ENCODE peak calls at places on chromosome 1, in seven cellular contexts. F, P, N, I, D, K and Z are unnamed samples.

GRCh38 chr1:190754769-190755168 is 277.1 kb upstream of the BRINP3 start:
- DNase-seq in I (peak; percentile 26), F (no peak), D (peak; percentile 85), N (no peak), P (no peak), K (no peak), Z (no peak)

GRCh38 chr1:233791750-233792149 is 112.7 kb upstream of the SLC35F3 start:
- DNase-seq in I (no peak), D (no peak), K (no peak), N (no peak), F (no peak), P (no peak), Z (no peak)

GRCh38 chr1:167518331-167518700 is at the start of gene CD247:
- DNase-seq in D (no peak), P (no peak), F (no peak), N (no peak), K (no peak), I (no peak), Z (no peak)

GRCh38 chr1:4594286-4594991 is 60.0 kb upstream of the AJAP1 start:
- DNase-seq in P (no peak), N (no peak), I (no peak), D (no peak), K (no peak), F (no peak), Z (no peak)

GRCh38 chr1:201282931-201283829 is at the start of gene PKP1:
- DNase-seq in F (no peak), P (peak; percentile 31), D (peak; percentile 10), K (peak; percentile 94), I (no peak), N (peak; percentile 49), Z (no peak)

GRCh38 chr1:22018583-22019559 is 17.4 kb downstream of the CELA3A start:
- DNase-seq in P (no peak), I (peak; percentile 66), K (no peak), D (peak; percentile 88), F (no peak), N (peak; percentile 35), Z (no peak)

GRCh38 chr1:118987431-118988185 is 535 bp downstream of the TBX15 start:
- DNase-seq in I (no peak), N (no peak), D (no peak), F (no peak), K (no peak), P (no peak), Z (no peak)

GRCh38 chr1:212292250-212292924 is 7.2 kb downstream of the PPP2R5A start:
- DNase-seq in F (no peak), P (no peak), K (no peak), I (no peak), D (no peak), N (no peak), Z (no peak)

DNA sequence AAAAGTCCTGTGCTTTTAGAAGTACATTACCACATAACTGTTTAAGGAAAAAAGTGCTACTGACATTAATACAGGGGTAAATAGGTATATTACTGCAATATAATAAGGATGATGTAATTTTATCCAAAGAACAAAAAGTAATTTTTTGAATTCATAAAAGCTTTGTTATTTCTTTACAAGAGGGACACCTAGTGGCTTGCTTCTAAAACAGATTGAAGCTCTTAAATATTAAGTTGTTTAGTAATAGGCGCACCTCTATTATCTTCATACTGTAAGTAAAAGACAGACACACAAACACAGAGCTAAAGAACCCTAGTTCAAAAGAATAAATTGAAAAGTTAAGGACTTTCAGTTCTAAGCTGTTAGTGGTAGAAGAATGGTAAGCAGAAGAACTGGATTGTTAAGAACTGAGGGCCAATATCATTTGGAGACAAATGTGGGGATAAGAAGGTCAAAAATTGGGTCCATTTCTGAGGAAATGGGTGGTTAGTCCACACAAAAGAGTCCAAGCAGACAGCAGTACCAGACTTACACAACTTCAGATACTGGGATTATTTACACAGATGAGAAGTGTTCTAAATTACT is 15.4 kb downstream of the ZNHIT6 start:
- DNase-seq in K (no peak), F (peak; percentile 28), D (peak; percentile 78), I (peak; percentile 45), N (no peak), P (no peak), Z (no peak)
- TF ChIP-seq CTCF in K (peak; percentile 63), F (peak; percentile 43), D (peak; percentile 67), I (peak; percentile 64), N (peak; percentile 15), P (peak; percentile 55), Z (peak; percentile 50)

DNA sequence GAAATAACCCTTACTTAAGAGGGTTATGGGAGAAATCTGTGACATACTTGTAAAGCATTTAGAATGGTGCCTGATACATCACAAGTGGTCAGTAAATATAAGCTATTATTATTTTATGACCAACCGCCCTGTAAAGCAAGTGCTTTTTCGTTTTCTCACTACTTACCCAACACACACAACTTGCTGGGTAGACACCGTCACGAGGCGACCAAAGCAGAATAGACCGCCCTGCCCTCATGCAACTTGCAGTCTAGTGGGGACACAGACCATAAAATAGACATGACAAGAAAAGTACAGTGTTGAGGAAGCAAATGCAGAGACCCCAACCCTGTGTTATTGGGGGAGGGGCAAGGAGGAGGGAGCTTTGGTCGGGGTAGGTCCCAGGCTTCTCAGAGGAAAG is 744 bp upstream of the IGSF3 start:
- DNase-seq in K (no peak), P (no peak), I (no peak), F (no peak), N (no peak), D (no peak), Z (no peak)
- TF ChIP-seq CTCF in K (no peak), P (no peak), I (no peak), F (no peak), N (no peak), D (no peak), Z (no peak)

DNA sequence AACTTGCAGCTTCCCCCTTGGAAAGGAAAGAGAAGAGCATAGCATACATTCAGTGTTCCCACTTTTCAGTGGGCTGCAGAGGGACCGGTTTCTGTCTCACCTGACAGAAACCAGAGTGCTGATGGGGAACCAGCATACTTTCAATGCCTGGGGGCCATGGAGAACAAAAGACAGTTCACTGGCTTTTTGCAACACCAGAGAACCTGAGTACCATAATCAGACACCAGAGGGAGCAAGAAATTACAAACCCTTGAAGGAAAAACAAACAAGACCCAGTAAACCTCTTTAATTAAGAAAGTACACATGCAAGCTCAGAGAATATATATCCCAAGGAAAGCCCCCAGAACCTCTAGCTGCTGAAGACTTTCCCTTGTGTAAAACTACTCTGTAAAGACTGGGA is 51.1 kb downstream of the CSMD2 start:
- DNase-seq in K (no peak), P (no peak), I (peak; percentile 9), N (no peak), F (no peak), D (no peak), Z (no peak)
- TF ChIP-seq CTCF in K (peak; percentile 34), P (peak; percentile 58), I (no peak), N (no peak), F (peak; percentile 52), D (no peak), Z (peak; percentile 51)

GRCh38 chr1:64874664-64875063 is 91.7 kb downstream of the JAK1 start:
- DNase-seq in F (no peak), I (no peak), N (no peak), K (no peak), P (no peak), D (no peak), Z (no peak)

GRCh38 chr1:64875101-64875500 is 91.2 kb downstream of the JAK1 start:
- DNase-seq in N (no peak), K (no peak), I (no peak), P (no peak), D (no peak), F (no peak), Z (no peak)

GRCh38 chr1:64873576-64873975 is 92.8 kb downstream of the JAK1 start:
- DNase-seq in D (no peak), F (no peak), K (no peak), I (no peak), P (no peak), N (no peak), Z (no peak)

GRCh38 chr1:64867266-64867665 is 99.1 kb downstream of the JAK1 start:
- DNase-seq in F (no peak), P (no peak), D (peak; percentile 9), K (no peak), I (no peak), N (no peak), Z (no peak)

DNA sequence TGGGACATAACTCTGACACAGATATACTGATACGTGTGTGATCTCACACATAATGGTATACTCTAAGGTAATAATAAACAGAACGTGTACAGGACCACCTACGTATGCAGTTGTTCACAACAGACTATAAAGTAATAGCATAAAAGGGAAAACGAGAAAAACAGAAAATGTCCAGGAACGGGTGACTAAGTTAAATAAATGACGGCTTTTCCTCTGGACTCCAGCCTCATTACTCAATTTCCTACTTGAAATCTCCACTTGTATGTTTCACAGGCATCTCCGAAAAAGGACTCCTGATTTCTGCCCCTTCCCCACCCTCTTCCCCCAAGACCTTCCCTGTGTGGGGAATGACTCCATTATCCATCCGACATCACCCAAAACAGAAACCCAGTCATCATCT is 95.1 kb downstream of the JAK1 start:
- DNase-seq in P (no peak), F (no peak), N (no peak), I (no peak), D (no peak), K (no peak), Z (no peak)
- TF ChIP-seq CTCF in P (no peak), F (no peak), N (no peak), I (no peak), D (no peak), K (no peak), Z (no peak)

GRCh38 chr1:214318356-214318755 is 37.4 kb downstream of the SMYD2 start:
- DNase-seq in I (no peak), P (no peak), D (no peak), K (no peak), N (no peak), F (no peak), Z (no peak)

GRCh38 chr1:214318956-214319355 is 38.0 kb downstream of the SMYD2 start:
- DNase-seq in K (no peak), N (no peak), P (no peak), F (no peak), I (no peak), D (no peak), Z (no peak)

GRCh38 chr1:214317300-214317699 is 36.3 kb downstream of the SMYD2 start:
- DNase-seq in N (no peak), D (no peak), F (no peak), I (no peak), P (no peak), K (no peak), Z (no peak)

GRCh38 chr1:214316597-214316996 is 35.6 kb downstream of the SMYD2 start:
- DNase-seq in P (no peak), N (no peak), F (no peak), K (no peak), D (peak; percentile 41), I (no peak), Z (no peak)

DNA sequence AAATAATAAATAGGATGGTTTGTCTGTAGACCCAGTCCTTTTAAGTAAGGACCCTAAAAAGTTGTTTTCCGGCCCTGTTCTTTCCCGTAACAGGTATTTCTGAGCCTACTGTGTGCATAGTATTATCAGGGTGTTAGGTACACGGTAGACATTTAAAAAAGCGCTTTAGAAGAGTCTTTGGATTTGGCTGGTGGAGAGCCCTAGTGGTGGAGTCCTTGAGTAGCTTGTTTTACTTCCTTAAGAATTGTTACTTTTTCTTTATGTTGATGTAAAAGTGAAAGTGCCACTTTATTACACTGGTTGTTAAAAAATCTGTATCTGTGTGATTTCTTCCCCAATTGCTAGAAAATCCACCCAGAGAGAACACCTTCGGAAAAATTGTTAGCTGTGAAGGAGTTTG is 36.8 kb downstream of the SMYD2 start:
- DNase-seq in I (no peak), D (no peak), F (no peak), K (no peak), N (no peak), P (no peak), Z (no peak)
- TF ChIP-seq CTCF in I (no peak), D (no peak), F (no peak), K (no peak), N (no peak), P (no peak), Z (no peak)